ENCODE peak calls at places on chromosomes 4 and X, in eight cellular contexts. A is effector memory CD4-positive, alpha-beta T cell; D is NCI-H510A treated with DMSO at 0.1 percent for 48 hours; V is effector CD4-positive, alpha-beta T cell; T is activated naive CD8-positive, alpha-beta T cell treated with anti-CD3 and anti-CD28 coated beads for 36 hours; I is A549; J is OCI-LY7; C is stimulated activated CD8-positive, alpha-beta memory T cell treated with anti-CD3 and anti-CD28 coated beads, Interleukin-4, amount 100 ng/mL, for 48 hours. K is an unnamed sample.

GRCh38 chrX:154490021-154490413 is 412 bp downstream of the SLC10A3 start:
- DNase-seq in A (peak; percentile 12), J (peak; percentile 52), T (no peak), C (peak; percentile 37), I (peak; percentile 31), V (no peak), D (peak; percentile 14), K (peak; percentile 71)

GRCh38 chrX:138847930-138848329 is 136.4 kb upstream of the FGF13 start:
- DNase-seq in T (no peak), A (no peak), C (no peak), I (no peak), V (no peak), D (no peak), J (no peak), K (peak; percentile 25)

GRCh38 chrX:154714925-154715324 is 36.0 kb downstream of the GAB3 start:
- DNase-seq in J (peak; percentile 47), I (peak; percentile 53), D (peak; percentile 18), V (peak; percentile 38), C (peak; percentile 49), T (no peak), A (no peak), K (peak; percentile 64)

GRCh38 chr4:41124916-41125548 is 89.3 kb downstream of the APBB2 start:
- DNase-seq in T (no peak), I (no peak), D (no peak), V (no peak), J (no peak), C (no peak), A (no peak), K (no peak)

GRCh38 chrX:107632291-107632690 is 4.0 kb downstream of the PRPS1 start:
- DNase-seq in C (no peak), D (no peak), J (no peak), V (no peak), T (no peak), I (no peak), A (no peak), K (no peak)

GRCh38 chr4:93839704-93840103 is 11.2 kb downstream of the ATOH1 start:
- DNase-seq in T (no peak), V (no peak), J (no peak), I (no peak), A (no peak), D (no peak), C (no peak), K (no peak)

GRCh38 chr4:8198206-8198905 is 734 bp upstream of the SH3TC1 start:
- DNase-seq in C (no peak), J (no peak), A (no peak), T (no peak), V (no peak), D (no peak), I (no peak), K (peak; percentile 42)

GRCh38 chr4:153156263-153156662 is 48.0 kb upstream of the TRIM2 start:
- DNase-seq in V (no peak), C (no peak), T (peak; percentile 25), D (no peak), A (no peak), I (no peak), J (peak; percentile 30), K (no peak)

GRCh38 chr4:182562350-182562749 is 319.1 kb downstream of the TENM3 start:
- DNase-seq in D (no peak), V (no peak), I (no peak), T (no peak), J (no peak), A (no peak), C (no peak), K (no peak)

GRCh38 chrX:29851971-29852605 is 363.3 kb upstream of the MAGEB2 start:
- DNase-seq in A (no peak), C (no peak), T (no peak), I (no peak), J (no peak), D (no peak), V (no peak), K (no peak)

GRCh38 chr4:15893967-15894366 is 44.6 kb downstream of the FGFBP1 start:
- DNase-seq in C (no peak), A (no peak), J (no peak), V (no peak), I (peak; percentile 82), T (no peak), D (no peak), K (peak; percentile 85)

GRCh38 chr4:93983133-93983532 is 154.6 kb downstream of the ATOH1 start:
- DNase-seq in J (peak; percentile 49), V (no peak), I (no peak), D (peak; percentile 6), C (no peak), T (no peak), A (no peak), K (no peak)

GRCh38 chrX:148412006-148412405 is 88.4 kb upstream of the AFF2 start:
- DNase-seq in C (no peak), V (no peak), A (no peak), T (no peak), I (no peak), J (no peak), D (no peak), K (peak; percentile 1)

GRCh38 chr4:108107729-108108382 is 60.9 kb downstream of the LEF1 start:
- DNase-seq in T (peak; percentile 55), C (no peak), V (peak; percentile 41), J (no peak), I (no peak), D (no peak), A (no peak), K (no peak)

GRCh38 chrX:43817454-43817853 is 64.8 kb downstream of the MAOB start:
- DNase-seq in A (no peak), D (no peak), T (no peak), J (no peak), V (no peak), C (no peak), I (no peak), K (no peak)

GRCh38 chr4:86453044-86453501 is 93.2 kb upstream of the MAPK10 start:
- DNase-seq in V (no peak), J (no peak), D (no peak), A (no peak), C (no peak), T (no peak), I (no peak), K (no peak)

GRCh38 chr4:140426610-140427103 is 791 bp downstream of the CLGN start:
- DNase-seq in A (no peak), I (peak; percentile 13), V (no peak), T (peak; percentile 32), J (peak; percentile 19), D (peak; percentile 23), C (peak; percentile 32), K (no peak)

GRCh38 chr4:132275583-132276121 is 873.4 kb upstream of the PCDH10 start:
- DNase-seq in J (no peak), I (no peak), A (no peak), T (no peak), D (no peak), V (no peak), C (no peak), K (peak; percentile 58)

GRCh38 chrX:99077099-99077498 is 1333.0 kb downstream of the PCDH19 start:
- DNase-seq in T (no peak), C (no peak), A (no peak), D (no peak), I (no peak), V (no peak), J (no peak), K (peak; percentile 3)

GRCh38 chrX:47500541-47500940 is 17.5 kb upstream of the ZNF41 start:
- DNase-seq in A (no peak), D (no peak), V (no peak), T (no peak), C (no peak), J (no peak), I (no peak), K (no peak)

GRCh38 chrX:110410598-110410997 is 52.0 kb downstream of the RTL9 start:
- DNase-seq in D (no peak), A (no peak), T (no peak), J (no peak), C (no peak), V (no peak), I (no peak), K (no peak)

GRCh38 chr4:3304831-3305609 is 12.2 kb downstream of the RGS12 start:
- DNase-seq in C (no peak), A (no peak), D (no peak), J (no peak), V (no peak), I (no peak), T (no peak), K (no peak)

GRCh38 chrX:8971116-8971515 is 62.8 kb downstream of the FAM9B start:
- DNase-seq in A (no peak), D (peak; percentile 47), C (no peak), V (no peak), I (peak; percentile 20), T (no peak), J (peak; percentile 22), K (peak; percentile 52)

K was measured in DMS53.